ENCODE peak calls at places on chromosomes 3 and 15, in five cellular contexts. F is T-helper 17 cell; Y is activated T-helper 9 cell treated with anti-CD3 and anti-CD28 coated beads, Interleukin-2, amount 50 U/mL, for 16 hours; E is OCI-LY7; U is activated effector memory CD4-positive, alpha-beta T cell treated with Interleukin-2 at 50 U/mL for 16 hours. J is an unnamed sample.

GRCh38 chr3:38827791-38828190 is 11.8 kb upstream of the SCN10A start:
- DNase-seq in F (no peak), Y (no peak), E (no peak), U (no peak), J (no peak)

GRCh38 chr3:164477403-164477802 is 600.9 kb downstream of the SI start:
- DNase-seq in F (no peak), Y (no peak), E (no peak), U (no peak), J (no peak)

GRCh38 chr3:130968231-130968630 is 58.4 kb downstream of the ASTE1 start:
- DNase-seq in F (no peak), Y (no peak), E (no peak), U (no peak), J (no peak)

GRCh38 chr3:61975199-61975598 is 398.2 kb downstream of the FEZF2 start:
- DNase-seq in F (no peak), Y (no peak), E (no peak), U (no peak), J (no peak)

GRCh38 chr3:77038928-77039605 is 832 bp upstream of the ROBO2 start:
- DNase-seq in F (no peak), Y (no peak), E (no peak), U (no peak), J (peak)

GRCh38 chr15:42203891-42204290 is 4.2 kb downstream of the VPS39 start:
- DNase-seq in F (no peak), Y (no peak), E (no peak), U (no peak), J (no peak)

GRCh38 chr3:22371592-22372291 is 620.7 kb upstream of the ZNF385D start:
- DNase-seq in F (no peak), Y (no peak), E (no peak), U (no peak), J (peak)

GRCh38 chr15:66483131-66483566 is 14.4 kb downstream of the SNAPC5 start:
- DNase-seq in F (no peak), Y (no peak), E (no peak), U (no peak), J (no peak)

GRCh38 chr3:156209631-156210336 is 89.4 kb downstream of the KCNAB1 start:
- DNase-seq in F (no peak), Y (no peak), E (no peak), U (no peak), J (no peak)

GRCh38 chr3:115727135-115727534 is 103.8 kb downstream of the GAP43 start:
- DNase-seq in F (no peak), Y (no peak), E (no peak), U (no peak), J (no peak)

GRCh38 chr3:171967932-171968678 is 71.3 kb upstream of the FNDC3B start:
- DNase-seq in F (no peak), Y (no peak), E (no peak), U (no peak), J (no peak)

GRCh38 chr3:155217591-155217990 is 75.9 kb downstream of the STRIT1 start:
- DNase-seq in F (no peak), Y (no peak), E (no peak), U (no peak), J (no peak)